ENCODE peak calls at places on chromosomes 5 and 9, in ten cellular contexts. Q, P, G, T, K, W, X, S, R and B are unnamed samples.

GRCh38 chr5:172395483-172395882 is 58.8 kb downstream of the SH3PXD2B start:
- DNase-seq in S (no peak), T (no peak), Q (peak), W (no peak), G (no peak), P (peak), R (no peak), K (peak), X (no peak), B (no peak)

GRCh38 chr5:168712280-168712924 is 133.2 kb upstream of the PANK3 start:
- DNase-seq in R (no peak), Q (peak), K (peak), G (no peak), T (no peak), W (no peak), P (no peak), X (no peak), S (peak), B (no peak)

GRCh38 chr9:83240671-83241070 is 177.7 kb upstream of the RASEF start:
- DNase-seq in S (no peak), R (no peak), X (no peak), Q (no peak), K (no peak), W (no peak), G (no peak), T (no peak), P (no peak), B (no peak)

GRCh38 chr5:174424219-174425053 is 299.9 kb upstream of the MSX2 start:
- DNase-seq in X (no peak), Q (no peak), S (no peak), R (no peak), P (no peak), G (no peak), T (no peak), W (no peak), K (no peak), B (no peak)

GRCh38 chr5:122195784-122196394 is 66.5 kb downstream of the ZNF474 start:
- DNase-seq in R (no peak), S (peak), G (peak), W (no peak), Q (peak), K (peak), P (peak), T (no peak), X (no peak), B (peak)

GRCh38 chr9:34546834-34547827 is 24.3 kb upstream of the ENHO start:
- DNase-seq in S (peak), Q (peak), K (peak), X (peak), W (no peak), R (peak), G (no peak), T (no peak), P (peak), B (peak)

GRCh38 chr5:122805481-122805880 is 30.6 kb downstream of the SNX2 start:
- DNase-seq in W (no peak), K (peak), G (no peak), S (no peak), P (no peak), X (no peak), R (no peak), Q (peak), T (no peak), B (no peak)

GRCh38 chr5:38650540-38651275 is 94.3 kb upstream of the LIFR start:
- DNase-seq in K (peak), S (peak), X (no peak), Q (peak), G (peak), T (no peak), P (peak), R (no peak), W (no peak), B (peak)

GRCh38 chr5:1297243-1297642 is 2.4 kb upstream of the TERT start:
- DNase-seq in R (no peak), W (no peak), K (no peak), P (no peak), T (no peak), Q (no peak), G (no peak), S (peak), X (no peak), B (no peak)

GRCh38 chr9:72557549-72557948 is 36.1 kb downstream of the TMC1 start:
- DNase-seq in X (peak), G (no peak), W (no peak), P (no peak), T (peak), R (peak), K (peak), Q (peak), S (peak), B (no peak)

GRCh38 chr5:164202338-164202737 is 696.9 kb downstream of the MAT2B start:
- DNase-seq in R (no peak), Q (peak), X (no peak), K (no peak), G (no peak), T (no peak), P (no peak), W (no peak), S (no peak), B (no peak)

GRCh38 chr9:126615791-126616447 is 2.2 kb downstream of the LMX1B start:
- DNase-seq in G (no peak), R (no peak), K (no peak), P (no peak), W (no peak), S (peak), T (no peak), X (no peak), Q (no peak), B (no peak)

GRCh38 chr5:154485850-154486426 is 7.9 kb upstream of the HAND1 start:
- DNase-seq in G (no peak), Q (no peak), R (no peak), W (no peak), X (no peak), T (no peak), P (no peak), K (no peak), S (peak), B (no peak)

GRCh38 chr5:88675758-88676636 is 207.0 kb downstream of the MEF2C start:
- DNase-seq in W (no peak), R (no peak), Q (no peak), P (no peak), T (no peak), S (peak), G (peak), K (peak), X (no peak), B (peak)

GRCh38 chr5:120817044-120817985 is 353.2 kb downstream of the PRR16 start:
- DNase-seq in P (peak), S (peak), R (no peak), W (no peak), Q (peak), X (no peak), G (no peak), K (no peak), T (no peak), B (no peak)

GRCh38 chr9:128554155-128554862 is 1.9 kb downstream of the SPTAN1 start:
- DNase-seq in S (peak), Q (peak), W (no peak), X (no peak), T (no peak), K (peak), G (no peak), R (peak), P (no peak), B (no peak)

GRCh38 chr5:143434261-143435206 is 31.0 kb upstream of the NR3C1 start:
- DNase-seq in X (peak), R (no peak), G (no peak), Q (no peak), S (no peak), K (no peak), P (no peak), W (no peak), T (no peak), B (no peak)

GRCh38 chr5:10222326-10222725 is 27.4 kb downstream of the ATPSCKMT start:
- DNase-seq in K (no peak), W (no peak), P (no peak), G (no peak), T (no peak), S (no peak), X (no peak), R (no peak), Q (no peak), B (no peak)

GRCh38 chr5:56003633-56004032 is 8.9 kb upstream of the IL6ST start:
- DNase-seq in P (no peak), R (no peak), K (no peak), G (no peak), W (no peak), T (no peak), Q (no peak), S (no peak), X (no peak), B (no peak)

GRCh38 chr5:38724301-38725030 is 121.3 kb upstream of the OSMR start:
- DNase-seq in W (no peak), S (no peak), K (peak), T (no peak), P (no peak), G (no peak), Q (peak), R (no peak), X (no peak), B (no peak)

GRCh38 chr9:75169623-75170022 is 81.3 kb downstream of the OSTF1 start:
- DNase-seq in T (no peak), W (no peak), G (no peak), X (no peak), S (no peak), K (peak), R (no peak), Q (peak), P (no peak), B (no peak)

GRCh38 chr5:40675396-40676133 is 4.2 kb upstream of the PTGER4 start:
- DNase-seq in R (no peak), S (no peak), Q (peak), K (no peak), T (no peak), W (no peak), G (no peak), X (no peak), P (no peak), B (no peak)

GRCh38 chr5:59401637-59402036 is 491.9 kb downstream of the PDE4D start:
- DNase-seq in K (no peak), Q (no peak), P (no peak), S (no peak), X (no peak), T (no peak), R (no peak), W (no peak), G (peak), B (peak)

GRCh38 chr5:6350277-6351090 is 27.9 kb downstream of the MED10 start:
- DNase-seq in T (no peak), G (no peak), W (no peak), S (no peak), P (no peak), X (no peak), R (no peak), K (no peak), Q (no peak), B (no peak)

GRCh38 chr9:125161284-125161918 is 18.1 kb upstream of the SCAI start:
- DNase-seq in W (no peak), R (no peak), X (no peak), S (no peak), P (no peak), Q (no peak), T (no peak), G (no peak), K (peak), B (no peak)

GRCh38 chr5:151923865-151924264 is 786 bp downstream of the GLRA1 start:
- DNase-seq in G (no peak), S (peak), X (no peak), Q (peak), W (no peak), T (no peak), R (no peak), K (peak), P (peak), B (peak)

GRCh38 chr5:88689662-88690351 is 193.2 kb downstream of the MEF2C start:
- DNase-seq in Q (no peak), R (no peak), W (no peak), X (no peak), G (no peak), T (no peak), S (peak), K (no peak), P (no peak), B (no peak)

GRCh38 chr9:126609711-126610388 is 3.9 kb upstream of the LMX1B start:
- DNase-seq in X (no peak), S (peak), T (no peak), K (no peak), Q (no peak), R (no peak), G (no peak), W (no peak), P (no peak), B (no peak)

GRCh38 chr5:10120934-10121333 is 128.8 kb downstream of the ATPSCKMT start:
- DNase-seq in G (no peak), K (no peak), P (no peak), S (no peak), X (no peak), R (no peak), T (no peak), W (no peak), Q (no peak), B (no peak)

GRCh38 chr5:92613546-92613945 is 967.5 kb downstream of the NR2F1-AS1 start:
- DNase-seq in X (no peak), W (no peak), T (no peak), K (peak), P (no peak), G (no peak), Q (peak), R (no peak), S (no peak), B (no peak)

GRCh38 chr9:121954477-121955175 is 138.5 kb downstream of the TTLL11 start:
- DNase-seq in T (no peak), G (no peak), P (no peak), R (no peak), S (no peak), W (no peak), Q (no peak), X (no peak), K (no peak), B (no peak)

GRCh38 chr9:77011973-77012817 is 7.3 kb upstream of the FOXB2 start:
- DNase-seq in W (no peak), G (peak), R (peak), Q (peak), T (no peak), S (peak), K (peak), X (peak), P (peak), B (no peak)

GRCh38 chr5:136810198-136810823 is 445.0 kb upstream of the TRPC7 start:
- DNase-seq in Q (peak), P (no peak), R (no peak), X (no peak), G (no peak), S (no peak), T (no peak), K (peak), W (no peak), B (no peak)

GRCh38 chr9:97703437-97704326 is 6.5 kb upstream of the XPA start:
- DNase-seq in R (peak), S (no peak), P (no peak), K (peak), X (no peak), Q (peak), W (no peak), G (peak), T (no peak), B (no peak)

GRCh38 chr9:112224401-112225289 is 49.5 kb upstream of the SUSD1 start:
- DNase-seq in T (no peak), K (peak), W (no peak), Q (peak), R (no peak), G (no peak), P (no peak), X (no peak), S (no peak), B (no peak)

GRCh38 chr5:176676361-176676824 is 29.1 kb downstream of the TSPAN17 start:
- DNase-seq in Q (peak), X (no peak), T (no peak), P (no peak), G (no peak), R (no peak), S (no peak), W (peak), K (peak), B (no peak)

GRCh38 chr5:119355244-119355635 is 579 bp upstream of the TNFAIP8 start:
- DNase-seq in K (no peak), R (no peak), G (no peak), Q (peak), P (no peak), W (no peak), S (peak), X (no peak), T (no peak), B (no peak)